ENCODE peak calls at places on chromosomes 5 and 9, in four cellular contexts. K, G, B and H are unnamed samples.

GRCh38 chr9:128729302-128729701 is 5.4 kb upstream of the ZDHHC12 start:
- DNase-seq in K (no peak), G (peak), B (no peak), H (no peak)

GRCh38 chr5:131242728-131243255 is 21.1 kb upstream of the CDC42SE2 start:
- DNase-seq in K (no peak), G (no peak), B (no peak), H (no peak)

GRCh38 chr9:35771524-35771923 is 17.4 kb upstream of the MSMP start:
- DNase-seq in K (no peak), G (no peak), B (peak), H (no peak)

GRCh38 chr9:14058078-14058688 is 255.8 kb downstream of the NFIB start:
- DNase-seq in K (no peak), G (peak), B (no peak), H (no peak)

GRCh38 chr5:95895771-95896170 is 65.9 kb downstream of the ELL2 start:
- DNase-seq in K (no peak), G (no peak), B (no peak), H (no peak)

GRCh38 chr9:94725293-94725692 is 1.2 kb upstream of the AOPEP start:
- DNase-seq in K (no peak), G (no peak), B (no peak), H (no peak)

GRCh38 chr5:60125636-60126035 is 232.1 kb upstream of the PDE4D start:
- DNase-seq in K (no peak), G (no peak), B (no peak), H (no peak)

GRCh38 chr9:134938346-134939079 is 20.8 kb upstream of the FCN1 start:
- DNase-seq in K (no peak), G (no peak), B (no peak), H (no peak)

GRCh38 chr9:38371495-38371894 is 21.0 kb upstream of the ALDH1B1 start:
- DNase-seq in K (peak), G (no peak), B (peak), H (no peak)

GRCh38 chr5:116543501-116543900 is 31.1 kb downstream of the SEMA6A start:
- DNase-seq in K (no peak), G (no peak), B (no peak), H (no peak)

GRCh38 chr5:79237735-79238560 is 2.0 kb downstream of the JMY start:
- DNase-seq in K (no peak), G (no peak), B (no peak), H (no peak)

GRCh38 chr9:137759649-137760321 is 117.8 kb upstream of the CACNA1B start:
- DNase-seq in K (no peak), G (no peak), B (no peak), H (no peak)

GRCh38 chr9:88280816-88281382 is 107.3 kb upstream of the SPIN1 start:
- DNase-seq in K (no peak), G (peak), B (no peak), H (peak)

GRCh38 chr5:115414406-115415142 is 118.1 kb upstream of the CCDC112 start:
- DNase-seq in K (no peak), G (no peak), B (no peak), H (no peak)

GRCh38 chr9:14910178-14910805 is at the start of gene FREM1:
- DNase-seq in K (no peak), G (peak), B (peak), H (peak)

GRCh38 chr5:132457371-132458225 is 33.0 kb downstream of the IRF1 start:
- DNase-seq in K (no peak), G (no peak), B (peak), H (no peak)
- TF ChIP-seq TCF12 in K (no peak), G (no peak), B (no peak), H (no peak)

DNA sequence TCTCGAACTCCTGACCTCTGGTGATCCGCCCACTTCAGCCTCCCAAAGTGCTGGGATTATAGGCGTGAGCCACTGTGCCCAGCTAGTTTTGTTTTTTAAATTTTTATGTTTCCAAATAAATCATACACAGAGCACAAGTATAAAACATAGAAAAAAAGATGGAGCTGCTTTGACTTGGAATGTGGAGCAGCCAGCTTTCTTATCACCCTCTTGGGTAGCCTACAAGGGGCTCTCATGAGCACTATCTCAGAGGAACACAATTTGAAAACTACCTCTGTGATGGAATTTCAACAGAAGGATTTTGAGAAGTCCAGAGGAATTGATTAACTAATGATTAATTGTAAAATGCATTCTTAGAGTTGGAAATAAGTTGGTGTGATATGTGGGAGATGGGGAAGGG is 45.9 kb downstream of the NSD1 start:
- DNase-seq in K (no peak), G (no peak), B (no peak), H (no peak)
- TF ChIP-seq CHD2 in K (no peak), G (no peak), B (no peak), H (no peak)

GRCh38 chr5:143882520-143882919 is 70.6 kb downstream of the HMHB1 start:
- DNase-seq in K (no peak), G (no peak), B (no peak), H (no peak)

GRCh38 chr5:143879646-143880045 is 67.7 kb downstream of the HMHB1 start:
- DNase-seq in K (no peak), G (no peak), B (peak), H (no peak)

GRCh38 chr5:143878430-143878829 is 66.5 kb downstream of the HMHB1 start:
- DNase-seq in K (no peak), G (no peak), B (no peak), H (no peak)

GRCh38 chr5:143877196-143877595 is 65.2 kb downstream of the HMHB1 start:
- DNase-seq in K (no peak), G (no peak), B (no peak), H (no peak)

DNA sequence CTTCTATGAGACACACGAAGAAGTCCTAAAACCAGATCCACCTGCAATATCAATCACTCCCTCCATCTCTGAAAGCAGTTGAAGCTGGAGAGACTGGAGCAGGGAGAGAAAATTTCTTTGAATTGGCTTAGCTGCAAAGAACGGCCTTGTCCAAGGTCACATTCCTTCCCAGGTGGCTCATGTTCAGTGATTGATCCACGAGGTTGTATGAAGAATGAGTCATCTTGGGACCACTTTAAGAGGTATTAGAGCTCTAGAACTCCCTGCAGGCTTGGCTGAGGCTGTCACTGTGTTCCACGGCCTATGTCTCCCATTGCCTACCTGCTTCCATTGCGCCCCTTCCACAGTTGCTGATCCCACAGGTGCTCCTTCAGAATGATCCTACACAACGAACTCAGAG is 68.2 kb downstream of the HMHB1 start:
- DNase-seq in K (no peak), G (no peak), B (peak), H (no peak)
- TF ChIP-seq TCF12 in K (no peak), G (no peak), B (no peak), H (no peak)

GRCh38 chr5:63245271-63245670 is 666.7 kb downstream of the LRRC70 start:
- DNase-seq in K (no peak), G (no peak), B (no peak), H (no peak)

DNA sequence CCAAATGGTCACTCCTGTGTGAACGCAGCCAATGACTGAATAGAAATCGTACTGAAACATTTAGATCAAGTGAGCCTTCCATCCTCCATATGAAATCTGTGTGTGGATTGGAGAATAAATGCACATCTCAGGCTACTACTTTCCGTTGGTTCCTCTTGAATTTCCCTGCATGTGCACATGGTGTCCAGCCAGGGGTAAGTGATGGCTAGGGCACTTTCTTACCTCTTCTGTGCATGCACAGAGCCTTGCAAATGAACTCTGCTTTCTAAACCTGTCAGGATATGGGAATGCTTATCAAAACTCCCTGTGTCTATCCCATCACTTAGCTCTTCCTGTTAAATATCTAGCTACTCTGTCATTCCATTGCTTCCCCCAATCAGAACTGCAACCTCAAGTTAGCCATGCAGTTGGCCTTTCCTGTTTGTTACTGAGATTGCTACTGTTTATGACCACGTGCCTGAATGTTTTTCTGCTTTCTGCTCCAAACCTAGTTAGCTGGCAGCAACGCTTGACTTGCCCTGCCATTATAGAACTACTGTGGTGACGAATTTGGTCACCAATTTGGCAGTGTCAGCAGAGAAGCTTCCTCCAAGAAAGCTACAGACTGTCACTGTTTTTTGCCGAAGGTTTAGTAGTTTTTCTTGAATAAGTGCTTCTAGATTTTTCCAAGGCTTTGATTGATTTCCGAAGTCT is 661.6 kb downstream of the LRRC70 start:
- DNase-seq in K (no peak), G (no peak), B (no peak), H (no peak)
- TF ChIP-seq CHD2 in K (no peak), G (no peak), B (no peak), H (no peak)

GRCh38 chr5:1466631-1467265 is 21.5 kb upstream of the SLC6A3 start:
- DNase-seq in K (no peak), G (no peak), B (no peak), H (no peak)

GRCh38 chr5:1468247-1468612 is 23.0 kb upstream of the SLC6A3 start:
- DNase-seq in K (no peak), G (peak), B (peak), H (no peak)

GRCh38 chr5:1467341-1468246 is 22.4 kb upstream of the SLC6A3 start:
- DNase-seq in K (no peak), G (peak), B (no peak), H (no peak)

GRCh38 chr5:1470762-1471211 is 25.5 kb upstream of the SLC6A3 start:
- DNase-seq in K (no peak), G (no peak), B (peak), H (no peak)

GRCh38 chr5:1468629-1469527 is 23.6 kb upstream of the SLC6A3 start:
- DNase-seq in K (no peak), G (no peak), B (no peak), H (no peak)
- TF ChIP-seq TCF12 in K (no peak), G (no peak), B (no peak), H (no peak)

DNA sequence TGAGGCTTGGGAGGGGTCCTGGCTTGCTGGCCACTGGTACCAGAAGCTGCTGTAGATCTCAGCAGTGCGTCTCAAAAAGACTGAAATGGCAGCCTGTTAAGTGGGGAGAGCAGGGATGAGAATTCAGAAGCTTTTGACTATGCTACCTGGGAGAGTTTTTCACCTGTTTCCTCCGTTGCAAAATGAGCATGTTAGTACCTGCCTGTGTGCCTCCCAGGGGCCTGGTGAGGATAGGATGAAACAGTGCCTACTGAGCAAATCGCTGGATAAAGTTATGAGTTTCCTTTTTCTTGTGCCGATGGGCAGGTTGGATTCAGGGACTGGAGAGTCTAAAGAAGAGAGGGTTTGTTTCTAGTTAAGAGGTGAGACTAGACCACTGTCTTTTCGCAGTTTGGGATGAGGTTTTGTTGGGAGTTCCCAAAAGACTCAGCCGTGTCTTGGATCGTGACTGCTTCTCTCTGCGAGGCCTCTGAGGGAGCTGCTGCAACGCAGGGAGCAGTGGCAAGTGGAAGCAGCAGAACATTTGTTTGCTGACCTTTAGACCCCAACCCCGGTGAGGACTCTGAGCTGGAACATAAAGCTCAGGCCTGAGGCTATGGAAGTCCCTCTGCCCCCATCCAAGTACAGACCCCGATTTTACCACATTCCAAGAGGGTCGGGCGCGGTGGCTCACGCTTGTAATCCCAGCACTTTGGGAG is 1.4 kb downstream of the RALGPS1 start:
- DNase-seq in K (no peak), G (no peak), B (peak), H (no peak)
- TF ChIP-seq CHD2 in K (no peak), G (no peak), B (no peak), H (no peak)

GRCh38 chr9:86732514-86732913 is 214.8 kb downstream of the GAS1 start:
- DNase-seq in K (no peak), G (no peak), B (no peak), H (no peak)
- TF ChIP-seq TCF12 in K (no peak), G (peak), B (no peak), H (no peak)

DNA sequence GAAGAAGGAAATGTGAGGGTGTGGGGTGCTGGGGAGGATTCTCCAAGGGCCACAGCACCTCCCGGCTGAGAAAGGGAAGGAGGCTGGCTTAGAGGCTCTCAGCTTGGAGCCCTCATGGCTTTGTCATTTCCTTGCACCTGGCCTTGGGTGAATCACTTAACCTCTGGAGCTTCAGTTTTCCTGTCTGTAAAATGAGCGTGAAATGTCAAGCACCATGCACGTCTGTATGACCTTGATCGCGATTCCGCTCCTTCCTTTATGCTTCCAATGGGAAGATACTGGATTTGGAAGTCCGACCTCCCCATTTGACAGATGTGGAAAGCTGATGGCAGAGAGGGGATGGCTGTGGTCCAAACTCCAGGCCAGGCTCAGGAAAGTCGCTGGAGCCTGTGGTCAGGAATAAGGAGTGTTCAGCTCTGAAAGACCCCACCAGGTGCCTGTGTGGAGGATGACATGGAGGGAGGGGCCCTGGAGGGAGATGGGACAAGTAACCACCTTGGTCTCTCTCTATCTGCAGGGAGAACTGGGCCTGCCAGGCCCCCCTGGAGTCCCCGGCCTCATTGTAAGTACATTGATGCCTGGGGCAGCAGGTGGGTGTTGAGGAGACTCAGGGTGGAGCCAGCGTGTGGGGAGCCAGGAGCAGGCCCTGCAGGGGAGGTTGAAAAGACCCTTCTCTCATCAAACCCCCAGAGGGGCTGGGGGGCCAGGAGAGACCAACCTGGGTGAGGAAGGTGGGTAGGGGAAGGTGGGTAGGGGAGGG is 66.5 kb downstream of the COL27A1 start:
- DNase-seq in K (no peak), G (no peak), B (no peak), H (no peak)
- TF ChIP-seq CHD2 in K (no peak), G (no peak), B (no peak), H (no peak)